ENCODE peak calls at places on chromosomes 12 and 14, in four cellular contexts. A, U, C and Y are unnamed samples. For H3K4me1, the result is how much of the 10 kb centered on the place peaks cover.

GRCh38 chr12:11654338-11654737 is 4.9 kb downstream of the ETV6 start:
- DNase-seq in A (no peak), U (no peak), C (no peak), Y (no peak)

GRCh38 chr14:99554757-99555531 is 49.1 kb downstream of the CCDC85C start:
- DNase-seq in A (no peak), U (no peak), C (peak), Y (no peak)

GRCh38 chr14:90581745-90582144 is 184.9 kb downstream of the CALM1 start:
- DNase-seq in A (no peak), U (no peak), C (no peak), Y (no peak)

GRCh38 chr12:108237272-108237671 is 101.8 kb downstream of the CMKLR1 start:
- DNase-seq in A (no peak), U (no peak), C (no peak), Y (no peak)

GRCh38 chr14:68230941-68231717 is 411.6 kb downstream of the RAD51B start:
- DNase-seq in A (peak), U (no peak), C (no peak), Y (no peak)

GRCh38 chr12:42474391-42474790 is 115.2 kb downstream of the PRICKLE1 start:
- DNase-seq in A (peak), U (no peak), C (no peak), Y (no peak)

GRCh38 chr14:94376108-94376975 is 12.1 kb downstream of the SERPINA1 start:
- DNase-seq in A (no peak), U (no peak), C (no peak), Y (no peak)

GRCh38 chr12:130576286-130576933 is 139.7 kb downstream of the RIMBP2 start:
- DNase-seq in A (no peak), U (no peak), C (no peak), Y (no peak)

GRCh38 chr12:96878704-96879103 is 28.4 kb upstream of the NEDD1 start:
- DNase-seq in A (peak), U (no peak), C (no peak), Y (no peak)

GRCh38 chr12:52870361-52871290 is 21.8 kb upstream of the KRT78 start:
- DNase-seq in A (peak), U (peak), C (peak), Y (peak)

GRCh38 chr12:70197362-70197744 is 45.9 kb upstream of the CNOT2 start:
- DNase-seq in A (peak), U (no peak), C (no peak), Y (no peak)

GRCh38 chr14:68307769-68308168 is 485.1 kb downstream of the ZFP36L1 start:
- DNase-seq in A (peak), U (no peak), C (no peak), Y (no peak)

GRCh38 chr14:73850940-73851339 is 691 bp upstream of the PTGR2 start:
- DNase-seq in A (no peak), U (no peak), C (no peak), Y (no peak)

GRCh38 chr12:89893972-89894706 is 185.5 kb upstream of the ATP2B1 start:
- DNase-seq in A (peak), U (no peak), C (no peak), Y (no peak)

GRCh38 chr14:51419685-51420084 is 179.6 kb downstream of the TMX1 start:
- DNase-seq in A (no peak), U (peak), C (no peak), Y (peak)

GRCh38 chr12:119182701-119183493 is 4.2 kb downstream of the HSPB8 start:
- DNase-seq in A (peak), U (no peak), C (peak), Y (no peak)

GRCh38 chr14:106694638-106695393 is 1168.4 kb downstream of the TMEM121 start:
- DNase-seq in A (no peak), U (peak), C (no peak), Y (peak)

GRCh38 chr12:88084210-88084609 is 55.0 kb upstream of the C12orf50 start:
- DNase-seq in A (no peak), U (no peak), C (no peak), Y (no peak)
- H3K4me1 ChIP-seq in A (under half), U (under half), C (under half), Y (under half)

DNA sequence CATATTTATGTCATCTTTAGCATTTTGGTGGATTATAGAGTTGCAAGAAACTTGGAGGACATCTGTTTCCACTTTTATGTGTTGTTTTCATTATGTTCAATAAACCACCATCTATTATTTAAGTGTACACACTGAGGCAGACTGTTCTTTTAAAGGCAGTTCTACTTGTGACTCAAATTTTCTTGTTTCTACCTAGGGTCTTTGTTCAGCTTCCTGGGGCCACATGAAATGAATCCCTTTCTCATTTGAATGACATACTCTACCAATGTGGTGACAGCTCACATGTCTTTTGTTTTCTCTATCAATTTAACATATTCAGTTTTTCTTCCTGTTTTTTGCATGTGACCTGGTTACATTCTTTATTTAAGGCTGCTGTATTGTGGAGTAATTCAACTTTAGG is 7.9 kb downstream of the SLC16A7 start:
- DNase-seq in A (no peak), U (no peak), C (no peak), Y (no peak)
- H3K4me1 ChIP-seq in A (under half), U (under half), C (under half), Y (under half)

DNA sequence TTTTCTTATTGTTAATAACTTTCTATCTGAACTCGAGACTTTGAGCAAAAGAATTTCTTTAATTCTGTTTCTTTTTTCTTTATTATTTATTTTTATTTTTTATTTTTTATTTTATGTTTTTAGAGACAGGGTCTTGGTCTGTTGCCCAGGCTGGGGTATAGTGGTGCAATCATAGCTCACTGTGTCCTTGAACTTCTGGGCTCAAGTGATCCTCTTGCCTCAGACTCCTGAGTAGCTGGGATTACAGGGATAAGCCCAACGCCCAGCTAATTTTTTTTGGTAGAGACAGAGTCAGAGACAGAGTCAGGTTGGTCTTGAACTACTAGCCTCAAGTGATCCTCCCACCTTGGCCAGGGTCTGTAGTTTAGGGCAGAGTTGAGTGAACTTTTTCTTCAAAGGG is 18.5 kb downstream of the METAP2 start:
- DNase-seq in A (no peak), U (no peak), C (no peak), Y (no peak)
- H3K4me1 ChIP-seq in A (under half), U (under half), C (under half), Y (under half)

DNA sequence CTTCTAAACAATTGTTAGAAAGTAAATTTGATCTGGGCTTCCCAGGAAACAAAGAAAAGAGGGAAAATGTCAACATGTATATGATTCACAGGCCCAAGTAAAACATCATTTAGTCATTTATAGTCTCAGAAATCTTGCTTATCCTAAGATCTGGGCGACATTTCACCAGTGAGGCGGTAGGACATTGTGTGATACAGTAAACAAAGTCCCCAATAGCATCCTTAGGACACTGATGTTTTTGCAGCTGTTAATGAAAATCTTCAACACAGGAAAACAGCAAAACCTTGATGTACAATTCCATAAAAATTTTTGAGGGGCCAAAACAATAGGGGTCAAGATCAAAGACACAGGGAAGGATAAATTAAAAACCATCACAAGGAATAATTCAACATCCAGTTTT is 20.2 kb downstream of the LMO3 start:
- DNase-seq in A (no peak), U (no peak), C (no peak), Y (no peak)
- H3K4me1 ChIP-seq in A (under half), U (under half), C (half or more), Y (under half)

GRCh38 chr12:6332459-6332858 is 9.4 kb downstream of the TNFRSF1A start:
- DNase-seq in A (peak), U (no peak), C (no peak), Y (no peak)

GRCh38 chr12:6334359-6334758 is 7.5 kb downstream of the TNFRSF1A start:
- DNase-seq in A (no peak), U (no peak), C (no peak), Y (no peak)

GRCh38 chr12:6334940-6335450 is 6.9 kb downstream of the TNFRSF1A start:
- DNase-seq in A (no peak), U (no peak), C (no peak), Y (no peak)

GRCh38 chr12:6333029-6333428 is 8.8 kb downstream of the TNFRSF1A start:
- DNase-seq in A (no peak), U (peak), C (no peak), Y (no peak)

DNA sequence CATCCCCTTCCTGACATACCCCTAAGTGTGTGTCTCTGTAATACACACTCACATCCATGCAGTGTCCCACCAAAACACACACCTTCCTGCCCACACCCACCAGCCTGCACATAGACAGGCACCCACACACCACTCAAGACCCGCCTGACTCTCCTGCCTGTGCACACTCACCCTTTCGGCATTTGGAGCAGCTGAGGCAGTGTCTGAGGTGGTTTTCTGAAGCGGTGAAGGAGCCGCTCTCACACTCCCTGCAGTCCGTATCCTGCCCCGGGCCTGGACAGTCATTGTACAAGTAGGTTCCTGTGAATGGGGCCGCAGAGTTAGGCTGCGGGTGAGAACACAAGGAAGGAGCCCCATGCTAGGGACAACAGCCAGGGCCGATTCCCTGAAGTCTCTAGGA is 8.3 kb downstream of the TNFRSF1A start:
- DNase-seq in A (no peak), U (peak), C (no peak), Y (no peak)
- H3K4me1 ChIP-seq in A (under half), U (half or more), C (half or more), Y (under half)

DNA sequence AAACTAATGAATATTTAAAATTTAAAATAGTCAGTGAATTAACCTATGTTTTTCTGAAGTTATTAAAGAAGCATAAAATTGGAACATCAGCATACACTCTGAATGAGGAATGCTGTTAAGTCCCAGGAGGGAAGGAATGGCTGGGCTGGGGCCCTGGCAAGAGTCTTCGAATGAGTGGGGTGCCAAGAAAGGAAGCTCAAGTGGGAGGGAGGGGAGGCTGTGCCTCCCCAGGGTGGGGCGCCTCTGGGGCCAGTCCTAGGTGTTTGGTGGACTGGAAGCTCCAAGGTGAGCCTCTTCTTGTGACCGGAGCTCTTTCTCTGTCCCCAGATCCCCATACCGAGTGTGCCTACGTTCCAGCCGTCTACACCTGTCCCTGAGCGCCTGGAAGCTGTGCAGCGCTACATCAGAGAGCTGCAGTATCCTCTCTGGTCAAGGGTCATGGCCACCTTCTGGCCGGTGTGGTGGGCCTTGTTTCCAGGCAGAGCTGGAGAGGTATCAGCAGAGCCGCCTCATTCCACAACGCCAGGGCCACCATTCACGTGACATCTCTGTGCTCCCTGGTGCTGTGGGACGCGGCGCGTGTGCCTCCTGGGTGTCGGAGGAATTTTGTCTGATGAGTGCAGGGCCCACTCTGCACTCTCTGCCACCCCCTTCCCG is 8.5 kb downstream of the VASH1 start:
- DNase-seq in A (no peak), U (no peak), C (no peak), Y (no peak)
- H3K4me1 ChIP-seq in A (under half), U (under half), C (under half), Y (under half)

GRCh38 chr12:131674373-131674772 is 36.5 kb upstream of the SFSWAP start:
- DNase-seq in A (no peak), U (no peak), C (no peak), Y (no peak)
- H3K4me1 ChIP-seq in A (under half), U (under half), C (under half), Y (under half)

DNA sequence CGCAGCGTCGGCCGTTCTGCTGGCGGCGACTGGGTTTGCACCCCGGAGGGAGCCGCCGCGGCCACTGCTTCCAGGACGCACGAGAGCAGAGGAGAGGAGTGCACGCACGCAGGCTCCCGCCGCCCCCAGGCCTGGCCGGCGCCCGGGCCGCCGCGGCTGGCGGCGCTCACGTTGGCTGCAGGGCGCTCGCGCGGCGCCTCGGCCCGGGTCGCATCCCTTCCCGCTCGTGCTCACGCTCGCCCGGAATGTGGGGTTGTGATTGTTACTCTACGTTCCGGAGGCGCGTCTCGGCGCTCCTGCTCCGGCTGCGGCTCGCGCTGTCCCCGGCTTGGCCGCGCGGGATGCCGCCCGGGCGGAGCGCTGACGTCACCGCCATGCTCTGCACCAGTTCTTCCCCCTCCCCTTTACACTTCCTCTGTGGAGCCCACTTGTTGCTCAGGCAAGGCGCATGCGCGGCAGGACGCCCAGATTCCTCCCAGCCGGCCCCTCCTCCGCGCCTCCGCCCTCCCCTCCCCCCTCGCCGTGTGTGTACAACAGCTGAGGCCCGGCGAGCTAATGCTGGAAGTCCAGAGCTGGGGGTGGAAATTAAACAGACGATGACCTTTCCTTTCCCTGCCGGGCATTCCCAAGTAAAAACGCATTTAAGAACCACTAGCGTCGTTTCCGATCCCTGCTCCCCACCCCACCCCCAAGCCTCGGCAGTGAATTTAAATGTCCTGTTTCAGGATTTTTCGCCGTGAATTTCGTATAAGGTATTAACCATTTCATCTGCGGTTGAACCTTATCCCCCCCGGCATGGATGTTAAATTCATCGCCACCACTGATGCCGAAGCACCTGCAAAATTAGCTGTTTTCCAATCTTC is at the start of gene IRF2BPL:
- DNase-seq in A (peak), U (peak), C (peak), Y (peak)
- H3K4me1 ChIP-seq in A (under half), U (half or more), C (half or more), Y (under half)

GRCh38 chr12:121328620-121329019 is 23.6 kb downstream of the ANAPC5 start:
- DNase-seq in A (no peak), U (no peak), C (no peak), Y (no peak)

GRCh38 chr12:121330195-121330594 is 22.0 kb downstream of the ANAPC5 start:
- DNase-seq in A (no peak), U (no peak), C (no peak), Y (no peak)

GRCh38 chr12:121325922-121326396 is 26.3 kb downstream of the ANAPC5 start:
- DNase-seq in A (peak), U (no peak), C (no peak), Y (no peak)

GRCh38 chr12:121323908-121324307 is 27.4 kb upstream of the CAMKK2 start:
- DNase-seq in A (no peak), U (no peak), C (no peak), Y (peak)

DNA sequence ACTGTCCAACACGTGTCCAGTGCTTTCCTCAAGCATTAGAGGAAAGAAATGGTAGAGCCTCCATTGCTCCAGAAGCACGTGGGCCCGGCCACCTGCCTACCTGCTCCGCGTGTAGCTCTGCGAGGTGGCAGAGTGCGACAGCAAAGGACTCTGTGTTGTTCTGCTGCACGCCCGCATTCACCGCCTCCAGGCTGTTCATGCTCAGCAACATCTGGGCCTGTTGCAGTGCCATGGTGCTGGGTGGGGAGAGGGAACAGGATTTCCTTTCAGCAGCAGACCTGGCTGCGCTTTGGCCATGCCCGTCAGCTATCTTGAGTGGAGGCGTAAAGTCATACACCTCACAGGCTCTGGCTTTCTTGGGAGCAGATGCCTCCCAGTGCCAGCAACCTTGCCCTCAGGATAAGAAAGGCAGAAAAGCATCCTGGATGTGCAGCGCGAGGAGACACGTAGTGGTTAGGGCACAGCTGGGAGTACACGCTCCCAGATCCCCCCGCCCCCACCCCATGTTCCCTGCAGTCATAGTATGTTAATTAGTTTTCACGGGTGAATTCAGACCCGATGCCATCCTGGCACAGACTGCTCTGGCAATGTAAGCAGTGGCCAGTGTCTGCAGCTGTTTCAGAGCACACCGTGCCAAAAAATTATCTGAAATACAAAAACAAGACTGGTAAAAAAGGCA is 25.1 kb downstream of the ANAPC5 start:
- DNase-seq in A (no peak), U (no peak), C (no peak), Y (no peak)
- H3K4me1 ChIP-seq in A (under half), U (under half), C (under half), Y (under half)